ENCODE peak calls at places on chromosomes 11 and 22, in five cellular contexts. Q is K562, G is HCT116, E is H1, L is GM12878. Y is an unnamed sample.

GRCh38 chr11:65591939-65592814 is 3.4 kb downstream of the KCNK7 start:
- DNase-seq in E (no peak), Q (no peak), G (no peak), L (no peak), Y (no peak)

GRCh38 chr11:11581493-11581880 is 40.3 kb downstream of the GALNT18 start:
- DNase-seq in G (no peak), L (no peak), E (no peak), Q (no peak), Y (no peak)

GRCh38 chr11:7690648-7691047 is 15.6 kb downstream of the OVCH2 start:
- DNase-seq in L (no peak), Q (no peak), G (no peak), E (no peak), Y (no peak)

GRCh38 chr22:33380789-33381530 is 322.8 kb upstream of the SYN3 start:
- DNase-seq in G (no peak), L (peak; percentile 11), Q (no peak), E (no peak), Y (no peak)

GRCh38 chr22:32823024-32823730 is 21.7 kb downstream of the TIMP3 start:
- DNase-seq in Q (peak; percentile 51), E (peak; percentile 59), G (peak; percentile 43), L (no peak), Y (peak; percentile 62)

GRCh38 chr11:84901986-84902385 is 725.2 kb downstream of the DLG2 start:
- DNase-seq in G (no peak), L (no peak), E (no peak), Q (no peak), Y (no peak)

GRCh38 chr11:104798794-104799193 is 99.5 kb downstream of the CASP12 start:
- DNase-seq in Q (no peak), L (no peak), G (no peak), E (no peak), Y (no peak)

GRCh38 chr11:121467965-121468364 is 15.2 kb upstream of the SORL1-AS1 start:
- DNase-seq in G (no peak), Q (no peak), E (no peak), L (peak; percentile 90), Y (no peak)

GRCh38 chr11:74019860-74020259 is 11.0 kb upstream of the UCP3 start:
- DNase-seq in Q (no peak), L (peak; percentile 20), E (no peak), G (no peak), Y (no peak)

GRCh38 chr11:101566626-101567025 is 17.2 kb downstream of the TRPC6 start:
- DNase-seq in G (no peak), Q (no peak), L (no peak), E (no peak), Y (no peak)

GRCh38 chr22:17581056-17581455 is 17.8 kb downstream of the SLC25A18 start:
- DNase-seq in Q (no peak), L (no peak), E (no peak), G (no peak), Y (no peak)

GRCh38 chr11:60775420-60775961 is 9.6 kb upstream of the MS4A10 start:
- DNase-seq in G (peak; percentile 85), Q (peak; percentile 77), L (peak; percentile 67), E (peak; percentile 90), Y (peak; percentile 80)

GRCh38 chr11:123033895-123034294 is 28.0 kb downstream of the HSPA8 start:
- DNase-seq in Q (no peak), G (no peak), L (no peak), E (no peak), Y (no peak)

GRCh38 chr11:73395297-73396208 is 19.4 kb downstream of the RELT start:
- DNase-seq in Q (no peak), E (no peak), L (no peak), G (no peak), Y (no peak)

GRCh38 chr22:46337870-46338269 is 2.4 kb downstream of the TRMU start:
- DNase-seq in G (no peak), E (no peak), Q (no peak), L (no peak), Y (no peak)

DNA sequence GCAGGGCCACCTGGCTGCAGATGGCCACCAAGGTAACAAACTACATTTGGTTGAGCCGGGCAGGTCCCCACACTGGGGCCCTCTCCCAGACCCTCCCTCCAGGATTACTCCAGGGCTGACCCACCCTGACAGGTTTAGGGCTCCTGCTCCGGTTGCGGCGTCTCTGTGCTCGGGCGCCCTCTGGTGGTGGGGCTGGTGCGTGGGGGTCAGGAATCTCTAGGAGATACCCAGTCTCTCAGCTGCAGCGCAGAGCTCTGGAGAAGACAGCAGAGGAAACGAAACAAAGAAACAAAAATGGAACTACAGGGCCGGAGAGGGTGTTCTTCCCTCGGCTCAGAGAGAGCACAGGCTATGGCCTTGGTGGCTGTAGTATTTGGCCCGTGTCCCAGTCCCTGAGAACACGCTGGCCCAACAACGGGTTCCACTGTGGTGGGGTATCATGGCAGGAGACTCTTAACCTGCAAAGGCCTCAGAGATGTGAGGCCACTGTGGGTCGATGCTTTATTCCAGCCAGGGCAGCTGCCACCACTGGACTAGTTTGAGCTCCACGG is 2.4 kb downstream of the C11orf96 start:
- DNase-seq in Q (peak; percentile 82), L (no peak), E (no peak), G (no peak), Y (peak; percentile 19)
- H3K4me3 ChIP-seq in Q (no peak overlapping the region), L (no peak overlapping the region), E (peak overlapping the region; percentile 53), G (peak overlapping the region; percentile 38), Y (no peak overlapping the region)

GRCh38 chr22:50244420-50245213 is at the start of gene TUBGCP6:
- DNase-seq in Q (peak; percentile 63), G (peak; percentile 83), L (peak; percentile 53), E (peak; percentile 39), Y (peak; percentile 84)
- TF ChIP-seq POLR2A in Q (peak; percentile 83), G (peak; percentile 73), L (peak; percentile 97), E (peak; percentile 90), Y (peak; percentile 87)

GRCh38 chr11:72012897-72013721 is 14.4 kb downstream of the IL18BP start:
- DNase-seq in Q (no peak), G (no peak), E (no peak), L (no peak), Y (no peak)
- TF ChIP-seq ZNF274 in Q (no peak), G (no peak), E (no peak), L (no peak), Y (no peak)

GRCh38 chr11:1746516-1746931 is 3.9 kb downstream of the IFITM10 start:
- DNase-seq in G (no peak), Q (no peak), L (no peak), E (no peak), Y (no peak)
- H3K4me3 ChIP-seq in G (no peak overlapping the region), Q (no peak overlapping the region), L (no peak overlapping the region), E (no peak overlapping the region), Y (no peak overlapping the region)

Y was measured in HepG2.